ENCODE peak calls at places on chromosome 7, in seven cellular contexts. H, V, N, Q, B, O and L are unnamed samples.

GRCh38 chr7:151851160-151851751 is 25.7 kb downstream of the PRKAG2 start:
- DNase-seq in V (no peak), Q (no peak), B (no peak), N (no peak), O (peak; percentile 80), H (no peak), L (peak; percentile 69)

GRCh38 chr7:53350241-53350640 is 314.8 kb downstream of the POM121L12 start:
- DNase-seq in O (no peak), B (peak; percentile 27), N (no peak), V (no peak), Q (peak; percentile 9), H (peak; percentile 79), L (no peak)

GRCh38 chr7:98641646-98642489 is 24.8 kb downstream of the NPTX2 start:
- DNase-seq in O (no peak), N (no peak), H (peak; percentile 50), Q (no peak), B (peak; percentile 61), V (no peak), L (no peak)

GRCh38 chr7:130941322-130942210 is 207.6 kb upstream of the KLF14 start:
- DNase-seq in O (peak; percentile 67), V (no peak), Q (peak; percentile 81), B (peak; percentile 72), N (no peak), H (no peak), L (peak; percentile 68)

GRCh38 chr7:4077980-4078379 is 604.1 kb upstream of the FOXK1 start:
- DNase-seq in Q (no peak), V (no peak), O (peak; percentile 10), N (no peak), H (no peak), B (no peak), L (no peak)

GRCh38 chr7:121140790-121141189 is 152.3 kb downstream of the CPED1 start:
- DNase-seq in N (no peak), B (no peak), Q (no peak), O (no peak), H (no peak), V (no peak), L (no peak)

GRCh38 chr7:14936530-14936929 is 34.0 kb upstream of the DGKB start:
- DNase-seq in Q (no peak), N (no peak), H (peak; percentile 15), V (peak; percentile 68), O (no peak), B (peak; percentile 7), L (no peak)

GRCh38 chr7:28615091-28615490 is 202.8 kb downstream of the CREB5 start:
- DNase-seq in Q (no peak), O (no peak), N (no peak), B (no peak), V (no peak), H (peak; percentile 55), L (no peak)

GRCh38 chr7:64997927-64998391 is 7.1 kb upstream of the ZNF117 start:
- DNase-seq in H (peak; percentile 79), V (peak; percentile 73), O (peak; percentile 75), Q (no peak), N (no peak), B (no peak), L (peak; percentile 71)

GRCh38 chr7:22849158-22849557 is 26.5 kb upstream of the TOMM7 start:
- DNase-seq in V (no peak), Q (no peak), H (no peak), B (no peak), O (no peak), N (no peak), L (no peak)

GRCh38 chr7:28018446-28018845 is 162.1 kb downstream of the JAZF1 start:
- DNase-seq in N (no peak), B (no peak), Q (no peak), V (no peak), O (no peak), H (no peak), L (no peak)

GRCh38 chr7:124722292-124722691 is 43.3 kb downstream of the GPR37 start:
- DNase-seq in V (no peak), H (no peak), O (no peak), Q (no peak), N (no peak), B (no peak), L (no peak)

GRCh38 chr7:40680657-40681056 is 545.9 kb downstream of the SUGCT start:
- DNase-seq in N (peak; percentile 34), O (no peak), B (no peak), Q (peak; percentile 24), H (peak; percentile 74), V (no peak), L (no peak)
- TF ChIP-seq CTCF in N (peak; percentile 59), O (no peak), B (peak; percentile 26), Q (no peak), H (peak; percentile 52), V (no peak), L (no peak)

GRCh38 chr7:82726038-82726800 is 282.6 kb upstream of the CACNA2D1 start:
- DNase-seq in Q (no peak), O (no peak), V (no peak), H (no peak), N (no peak), B (no peak), L (no peak)
- TF ChIP-seq POLR2AphosphoS5 in Q (no peak), O (no peak), V (no peak), H (no peak), N (no peak), B (no peak), L (no peak)

GRCh38 chr7:5586963-5587348 is 163.3 kb upstream of the TNRC18 start:
- DNase-seq in Q (no peak), N (no peak), V (no peak), O (no peak), B (no peak), H (no peak), L (no peak)
- TF ChIP-seq CTCF in Q (no peak), N (no peak), V (no peak), O (no peak), B (no peak), H (no peak), L (no peak)

GRCh38 chr7:128948312-128948973 is 10.7 kb downstream of the IRF5 start:
- DNase-seq in O (no peak), B (no peak), H (no peak), N (no peak), Q (no peak), V (no peak), L (no peak)

GRCh38 chr7:128946936-128947830 is 9.5 kb downstream of the IRF5 start:
- DNase-seq in H (peak; percentile 69), V (no peak), Q (no peak), O (no peak), B (no peak), N (no peak), L (no peak)

GRCh38 chr7:128944487-128945236 is 6.9 kb downstream of the IRF5 start:
- DNase-seq in O (no peak), V (no peak), N (no peak), B (no peak), Q (no peak), H (no peak), L (no peak)

GRCh38 chr7:128947854-128948253 is 10.1 kb downstream of the IRF5 start:
- DNase-seq in N (no peak), V (no peak), Q (no peak), O (no peak), B (no peak), H (no peak), L (no peak)

GRCh38 chr7:128945668-128946366 is 8.1 kb downstream of the IRF5 start:
- DNase-seq in V (no peak), H (no peak), Q (no peak), B (no peak), N (no peak), O (no peak), L (no peak)
- TF ChIP-seq POLR2AphosphoS5 in V (no peak), H (no peak), Q (no peak), B (no peak), N (no peak), O (no peak), L (no peak)